ENCODE peak calls at places on chromosomes 12 and 14, in four cellular contexts. J is tibial nerve, M is body of pancreas, K is omental fat pad. Q is an unnamed sample.

GRCh38 chr12:126483145-126484068 is 1418.2 kb downstream of the AACS start:
- DNase-seq in J (no peak), M (no peak), K (no peak), Q (peak)

GRCh38 chr12:113793250-113793649 is 172.9 kb downstream of the RBM19 start:
- DNase-seq in J (no peak), M (no peak), K (no peak), Q (no peak)

GRCh38 chr14:101006008-101006407 is 102.5 kb upstream of the RTL1 start:
- DNase-seq in J (no peak), M (no peak), K (no peak), Q (no peak)

GRCh38 chr14:100790785-100791667 is 34.9 kb upstream of the MEG3 start:
- DNase-seq in J (no peak), M (no peak), K (no peak), Q (no peak)

GRCh38 chr14:22478247-22478646 is 110.8 kb downstream of the DAD1 start:
- DNase-seq in J (no peak), M (no peak), K (no peak), Q (no peak)

GRCh38 chr14:55441286-55441685 is 870 bp upstream of the TBPL2 start:
- DNase-seq in J (no peak), M (no peak), K (no peak), Q (no peak)

GRCh38 chr12:59097876-59098275 is 177.6 kb upstream of the LRIG3 start:
- DNase-seq in J (no peak), M (no peak), K (no peak), Q (no peak)

GRCh38 chr14:57871487-57872080 is 5.7 kb upstream of the SLC35F4 start:
- DNase-seq in J (no peak), M (peak), K (no peak), Q (peak)

GRCh38 chr12:4270670-4271432 is 2.7 kb upstream of the CCND2 start:
- DNase-seq in J (peak), M (peak), K (no peak), Q (no peak)

GRCh38 chr14:105146181-105146975 is 22.2 kb downstream of the JAG2 start:
- DNase-seq in J (no peak), M (peak), K (no peak), Q (no peak)

GRCh38 chr12:42588308-42588836 is 1.2 kb downstream of the PRICKLE1 start:
- DNase-seq in J (no peak), M (no peak), K (no peak), Q (peak)

GRCh38 chr12:111256629-111257434 is 112.1 kb downstream of the PHETA1 start:
- DNase-seq in J (no peak), M (no peak), K (no peak), Q (no peak)

GRCh38 chr12:88518863-88519403 is 61.3 kb downstream of the KITLG start:
- DNase-seq in J (no peak), M (no peak), K (no peak), Q (no peak)

GRCh38 chr14:20343855-20344205 is 395 bp downstream of the PARP2 start:
- DNase-seq in J (no peak), M (no peak), K (no peak), Q (no peak)

GRCh38 chr12:120365675-120366340 is 3.2 kb downstream of the MSI1 start:
- DNase-seq in J (no peak), M (peak), K (no peak), Q (no peak)

GRCh38 chr12:25958254-25959068 is at the start of gene RASSF8:
- DNase-seq in J (peak), M (peak), K (no peak), Q (peak)

GRCh38 chr12:72141381-72141780 is 130.8 kb upstream of the TRHDE start:
- DNase-seq in J (no peak), M (no peak), K (no peak), Q (peak)

GRCh38 chr12:64099430-64099829 is 122.7 kb downstream of the KICS2 start:
- DNase-seq in J (peak), M (no peak), K (no peak), Q (peak)

GRCh38 chr12:62703011-62703380 is 232.0 kb downstream of the PPM1H start:
- DNase-seq in J (no peak), M (no peak), K (no peak), Q (no peak)

GRCh38 chr12:103780093-103780440 is 61.0 kb downstream of the NT5DC3 start:
- DNase-seq in J (no peak), M (no peak), K (no peak), Q (no peak)

GRCh38 chr12:14408208-14408607 is 42.7 kb downstream of the ATF7IP start:
- DNase-seq in J (no peak), M (no peak), K (no peak), Q (no peak)

GRCh38 chr14:63283501-63284248 is 35.1 kb downstream of the GPHB5 start:
- DNase-seq in J (no peak), M (no peak), K (no peak), Q (no peak)

GRCh38 chr14:62696969-62697328 is 348.3 kb downstream of the KCNH5 start:
- DNase-seq in J (no peak), M (no peak), K (no peak), Q (no peak)

GRCh38 chr12:66361703-66362102 is 59.4 kb downstream of the HELB start:
- DNase-seq in J (no peak), M (no peak), K (no peak), Q (no peak)

GRCh38 chr12:121494093-121494787 is 86.6 kb downstream of the KDM2B start:
- DNase-seq in J (peak), M (peak), K (peak), Q (peak)

GRCh38 chr14:92726135-92726932 is 22.1 kb downstream of the LGMN start:
- DNase-seq in J (no peak), M (peak), K (peak), Q (peak)

GRCh38 chr14:69242311-69243224 is 17.4 kb upstream of the GALNT16 start:
- DNase-seq in J (peak), M (peak), K (peak), Q (peak)

GRCh38 chr14:104830781-104831180 is 29.9 kb downstream of the ZBTB42 start:
- DNase-seq in J (no peak), M (no peak), K (no peak), Q (no peak)

GRCh38 chr12:2288875-2289274 is 236.1 kb downstream of the CACNA1C start:
- DNase-seq in J (no peak), M (no peak), K (no peak), Q (no peak)

GRCh38 chr12:26124491-26125450 is at the start of gene BHLHE41:
- DNase-seq in J (peak), M (peak), K (no peak), Q (peak)

GRCh38 chr14:67618617-67619063 is 1.1 kb upstream of the ARG2 start:
- DNase-seq in J (peak), M (peak), K (no peak), Q (peak)

GRCh38 chr14:67620217-67620789 is 583 bp downstream of the ARG2 start:
- DNase-seq in J (no peak), M (peak), K (no peak), Q (peak)

GRCh38 chr14:67623114-67623513 is 3.4 kb downstream of the ARG2 start:
- DNase-seq in J (no peak), M (no peak), K (no peak), Q (peak)

GRCh38 chr14:67622675-67623074 is 3.0 kb downstream of the ARG2 start:
- DNase-seq in J (peak), M (peak), K (no peak), Q (peak)

DNA sequence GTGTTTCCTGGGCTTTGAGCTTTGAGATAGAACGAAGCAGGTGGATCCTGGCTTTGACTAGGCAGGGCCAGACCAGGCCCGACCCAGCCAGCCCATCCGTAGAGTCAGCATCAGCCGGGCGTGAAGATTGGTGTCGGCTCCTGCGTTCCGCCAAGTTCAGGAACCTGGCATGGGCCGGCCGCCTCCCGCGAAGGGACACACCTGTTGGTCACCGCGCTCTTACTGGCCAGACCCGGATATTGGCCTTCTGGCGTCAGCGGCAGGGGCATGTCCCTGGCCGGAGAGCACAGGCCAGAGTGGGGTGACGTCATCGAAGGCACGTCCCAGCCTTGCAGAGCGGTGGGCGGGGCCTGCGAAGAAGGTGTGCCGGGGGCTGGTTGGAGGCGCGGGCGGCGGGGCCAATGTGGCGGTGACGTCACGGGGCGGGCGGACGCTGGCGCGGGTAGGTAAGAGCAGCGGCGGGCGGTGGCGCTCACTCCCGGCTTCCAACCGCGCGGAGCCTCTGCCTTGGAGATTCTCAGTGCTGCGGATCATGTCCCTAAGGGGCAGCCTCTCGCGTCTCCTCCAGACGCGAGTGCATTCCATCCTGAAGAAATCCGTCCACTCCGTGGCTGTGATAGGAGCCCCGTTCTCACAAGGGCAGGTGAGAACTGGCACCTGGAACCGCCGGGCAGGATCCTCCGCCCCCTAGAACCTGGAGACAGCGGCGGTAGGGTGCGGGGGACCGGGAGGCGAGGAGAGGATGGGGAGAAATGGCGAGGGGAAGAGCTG is at the start of gene ARG2:
- DNase-seq in J (peak), M (peak), K (peak), Q (peak)
- TF ChIP-seq CTCF in J (peak), M (no peak), K (no peak), Q (no peak)

GRCh38 chr14:38016497-38016896 is 191.2 kb upstream of the SSTR1 start:
- DNase-seq in J (no peak), M (peak), K (no peak), Q (no peak)
- TF ChIP-seq CTCF in J (no peak), M (no peak), K (no peak), Q (no peak)

DNA sequence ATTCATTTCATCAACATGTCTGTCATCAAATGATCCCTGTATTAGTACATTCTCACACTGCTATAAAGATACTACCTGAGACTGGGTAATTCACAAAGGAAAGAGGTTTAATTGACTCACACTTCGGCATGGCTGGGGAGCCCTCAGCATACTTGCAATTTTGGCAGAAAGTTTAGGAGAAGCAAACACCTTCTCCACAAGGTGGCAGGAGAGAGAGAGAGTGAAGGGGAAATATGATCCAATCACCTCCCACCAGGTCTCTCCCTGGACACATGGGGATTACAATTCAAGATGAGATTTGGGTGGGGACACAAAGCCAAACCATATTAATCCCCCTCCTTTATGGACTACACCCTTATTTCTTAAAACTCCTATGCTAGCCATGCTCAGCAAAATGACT is 932.2 kb downstream of the FLRT2 start:
- DNase-seq in J (no peak), M (peak), K (no peak), Q (peak)
- TF ChIP-seq CTCF in J (no peak), M (peak), K (no peak), Q (peak)

GRCh38 chr14:65164068-65164824 is 61.9 kb upstream of the MAX start:
- DNase-seq in J (peak), M (peak), K (no peak), Q (peak)
- TF ChIP-seq CTCF in J (peak), M (peak), K (no peak), Q (peak)

GRCh38 chr12:97716356-97716755 is 253.8 kb downstream of the RMST start:
- DNase-seq in J (peak), M (no peak), K (no peak), Q (peak)
- TF ChIP-seq CTCF in J (no peak), M (no peak), K (no peak), Q (peak)

GRCh38 chr14:58881433-58881832 is 243.7 kb downstream of the DACT1 start:
- DNase-seq in J (no peak), M (no peak), K (no peak), Q (no peak)

GRCh38 chr14:58882577-58883018 is 244.8 kb downstream of the DACT1 start:
- DNase-seq in J (peak), M (no peak), K (no peak), Q (peak)

GRCh38 chr14:58878740-58879139 is 241.0 kb downstream of the DACT1 start:
- DNase-seq in J (no peak), M (no peak), K (no peak), Q (no peak)

GRCh38 chr14:58887931-58888330 is 250.2 kb downstream of the DACT1 start:
- DNase-seq in J (no peak), M (no peak), K (no peak), Q (no peak)

DNA sequence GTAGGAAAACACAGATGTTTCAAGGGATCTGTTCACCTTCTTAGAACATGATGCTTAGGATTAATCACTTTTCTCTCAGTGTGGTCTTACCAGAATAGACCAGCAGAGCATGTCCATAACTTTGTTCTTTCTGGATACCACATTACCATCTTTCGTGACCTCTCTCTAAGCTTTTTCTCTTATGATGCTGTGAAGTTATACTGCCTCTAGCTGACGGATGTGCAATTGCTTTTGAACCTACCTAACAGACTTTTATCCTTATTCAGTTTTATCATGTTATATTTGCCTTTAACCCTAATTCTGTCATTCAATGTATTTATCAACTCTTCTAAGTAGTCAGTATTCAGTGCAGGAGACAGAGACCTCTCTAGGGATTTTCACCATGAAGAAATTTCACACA is 246.7 kb downstream of the DACT1 start:
- DNase-seq in J (no peak), M (no peak), K (no peak), Q (no peak)
- TF ChIP-seq CTCF in J (no peak), M (no peak), K (no peak), Q (no peak)

DNA sequence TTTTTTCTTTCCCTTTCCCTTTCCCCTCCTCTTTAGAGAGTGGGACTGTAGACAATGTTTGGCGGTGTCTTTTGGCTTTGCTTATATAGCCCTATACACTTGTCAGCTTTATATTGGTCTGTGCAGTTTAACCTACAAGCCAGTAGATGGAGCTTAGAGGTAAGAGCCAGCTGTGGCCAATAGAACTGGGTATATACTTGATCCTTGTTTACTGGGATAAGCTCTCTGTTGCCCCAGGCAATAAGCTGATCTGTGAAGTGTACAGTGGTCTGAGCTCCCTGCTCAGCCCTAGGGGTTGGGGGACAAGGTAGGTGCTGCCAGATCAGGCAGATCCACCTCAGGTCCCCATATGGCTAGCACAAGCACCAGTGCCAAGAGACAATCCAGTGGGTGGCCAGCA is 434.1 kb downstream of the NOVA1 start:
- DNase-seq in J (no peak), M (no peak), K (no peak), Q (no peak)
- TF ChIP-seq CTCF in J (peak), M (no peak), K (no peak), Q (peak)